ENCODE peak calls at places on chromosomes 7 and 10, in four cellular contexts. H is iris pigment epithelial cell, L is psoas muscle, K is glutamatergic neuron. J is an unnamed sample.

GRCh38 chr7:38822556-38822955 is 86.4 kb downstream of the VPS41 start:
- DNase-seq in L (no peak), H (peak; percentile 47), K (no peak), J (no peak)

GRCh38 chr10:14665304-14665703 is 109.4 kb downstream of the FAM107B start:
- DNase-seq in L (no peak), K (no peak), H (peak; percentile 15), J (no peak)

GRCh38 chr10:83678850-83679249 is 460.5 kb upstream of the GHITM start:
- DNase-seq in H (no peak), L (no peak), K (no peak), J (no peak)

GRCh38 chr10:47033541-47034270 is 122.5 kb downstream of the PTPN20 start:
- DNase-seq in K (no peak), L (no peak), H (no peak), J (no peak)

GRCh38 chr7:107390921-107391320 is 78.9 kb upstream of the GPR22 start:
- DNase-seq in K (no peak), H (no peak), L (no peak), J (no peak)

GRCh38 chr10:89352039-89352597 is 24.3 kb downstream of the IFIT3 start:
- DNase-seq in H (peak; percentile 98), K (no peak), L (no peak), J (no peak)

GRCh38 chr7:111292026-111292430 is 201.1 kb downstream of the LRRN3 start:
- DNase-seq in K (no peak), H (peak; percentile 27), L (no peak), J (no peak)

GRCh38 chr7:12111461-12112405 is 99.4 kb upstream of the TMEM106B start:
- DNase-seq in K (peak; percentile 67), L (no peak), H (peak; percentile 59), J (peak; percentile 22)

GRCh38 chr7:977326-978048 is 2.1 kb upstream of the COX19 start:
- DNase-seq in L (no peak), K (no peak), H (no peak), J (no peak)

GRCh38 chr7:139644191-139644590 is 120.7 kb downstream of the CLEC2L start:
- DNase-seq in H (no peak), L (no peak), K (no peak), J (no peak)

GRCh38 chr10:95290446-95290800 is 380 bp downstream of the PDLIM1 start:
- DNase-seq in H (no peak), L (no peak), K (no peak), J (no peak)

GRCh38 chr10:95290801-95291633 is at the start of gene PDLIM1:
- DNase-seq in L (peak; percentile 85), K (peak; percentile 62), H (peak; percentile 66), J (peak; percentile 23)

GRCh38 chr10:79189853-79190435 is 121.2 kb downstream of the ZMIZ1 start:
- DNase-seq in L (no peak), H (no peak), K (no peak), J (no peak)

GRCh38 chr10:15558136-15558535 is 161.6 kb downstream of the ITGA8 start:
- DNase-seq in L (no peak), K (no peak), H (peak; percentile 29), J (no peak)

GRCh38 chr7:88322151-88322550 is 15.5 kb upstream of the STEAP4 start:
- DNase-seq in K (no peak), H (no peak), L (no peak), J (no peak)

GRCh38 chr10:125159932-125160855 is at the start of gene CTBP2:
- DNase-seq in K (peak; percentile 72), L (peak; percentile 64), H (peak; percentile 49), J (no peak)

GRCh38 chr10:12606461-12606860 is 257.1 kb downstream of the CAMK1D start:
- DNase-seq in K (no peak), L (no peak), H (no peak), J (no peak)

GRCh38 chr10:91700273-91700672 is 67.4 kb upstream of the PPP1R3C start:
- DNase-seq in H (no peak), L (no peak), K (no peak), J (no peak)

GRCh38 chr7:50531928-50532327 is 33.3 kb downstream of the DDC start:
- DNase-seq in H (no peak), K (peak; percentile 82), L (no peak), J (no peak)

GRCh38 chr7:20862554-20862953 is 75.9 kb upstream of the SP8 start:
- DNase-seq in L (no peak), K (no peak), H (no peak), J (no peak)

GRCh38 chr10:97736403-97736901 is 476 bp upstream of the ZFYVE27 start:
- DNase-seq in K (no peak), H (no peak), L (no peak), J (no peak)

GRCh38 chr7:106807474-106807873 is 57.6 kb upstream of the PIK3CG start:
- DNase-seq in K (no peak), L (no peak), H (no peak), J (no peak)

GRCh38 chr7:20737840-20738448 is 48.7 kb downstream of the SP8 start:
- DNase-seq in L (no peak), H (no peak), K (no peak), J (no peak)

GRCh38 chr7:25260862-25261454 is 32.7 kb upstream of the NPVF start:
- DNase-seq in L (no peak), K (no peak), H (peak; percentile 81), J (peak; percentile 46)

GRCh38 chr10:69567920-69568319 is 5.3 kb downstream of the NEUROG3 start:
- DNase-seq in K (no peak), H (peak; percentile 67), L (peak; percentile 43), J (no peak)

GRCh38 chr7:90833443-90833842 is 237.3 kb downstream of the CDK14 start:
- DNase-seq in H (peak; percentile 36), K (no peak), L (no peak), J (no peak)

GRCh38 chr10:96576277-96576980 is 10.4 kb downstream of the TM9SF3 start:
- DNase-seq in L (no peak), H (no peak), K (no peak), J (no peak)

GRCh38 chr10:95664543-95664942 is 8.0 kb upstream of the ALDH18A1 start:
- DNase-seq in L (no peak), K (no peak), H (peak; percentile 41), J (no peak)

GRCh38 chr7:95430864-95431263 is 4.0 kb downstream of the PON2 start:
- DNase-seq in H (peak; percentile 81), L (no peak), K (no peak), J (no peak)

J was measured in CD4-positive, alpha-beta memory T cell.